ENCODE peak calls at places on chromosomes 6 and 20, in five cellular contexts. L is transverse colon, E is left lung, X is GM23338, F is fibroblast of lung. K is an unnamed sample.

GRCh38 chr6:10511477-10511876 is 9.7 kb upstream of the GCNT2 start:
- DNase-seq in L (no peak), E (no peak), X (no peak), F (peak; percentile 37), K (peak; percentile 55)

GRCh38 chr6:134111062-134111677 is 58.7 kb upstream of the SLC2A12 start:
- DNase-seq in L (peak; percentile 30), E (no peak), X (peak; percentile 88), F (peak; percentile 45), K (peak; percentile 26)

GRCh38 chr6:169445661-169446581 is 192.3 kb upstream of the THBS2 start:
- DNase-seq in L (peak; percentile 48), E (no peak), X (peak; percentile 11), F (no peak), K (no peak)

GRCh38 chr6:115896538-115897129 is 164.1 kb downstream of the FRK start:
- DNase-seq in L (no peak), E (no peak), X (peak; percentile 51), F (peak; percentile 16), K (no peak)

GRCh38 chr6:169832247-169832948 is 81.0 kb downstream of the ERMARD start:
- DNase-seq in L (no peak), E (no peak), X (no peak), F (no peak), K (no peak)

GRCh38 chr6:80457044-80457933 is 350.8 kb downstream of the BCKDHB start:
- DNase-seq in L (peak; percentile 17), E (peak; percentile 65), X (no peak), F (peak; percentile 97), K (peak; percentile 44)

GRCh38 chr6:21003780-21004541 is 469.7 kb downstream of the CDKAL1 start:
- DNase-seq in L (no peak), E (no peak), X (peak; percentile 9), F (peak; percentile 82), K (no peak)

GRCh38 chr6:5300206-5300764 is 39.0 kb downstream of the FARS2 start:
- DNase-seq in L (no peak), E (no peak), X (no peak), F (no peak), K (no peak)

GRCh38 chr6:3393796-3394195 is 63.1 kb downstream of the SLC22A23 start:
- DNase-seq in L (no peak), E (no peak), X (no peak), F (no peak), K (no peak)

GRCh38 chr6:9487128-9487527 is 927.7 kb downstream of the TFAP2A start:
- DNase-seq in L (no peak), E (no peak), X (no peak), F (no peak), K (no peak)

GRCh38 chr6:100664274-100665040 is 199.7 kb upstream of the SIM1 start:
- DNase-seq in L (no peak), E (no peak), X (peak; percentile 66), F (peak; percentile 33), K (no peak)

GRCh38 chr6:24940311-24940917 is 4.7 kb upstream of the RIPOR2 start:
- DNase-seq in L (no peak), E (no peak), X (no peak), F (no peak), K (no peak)

GRCh38 chr20:11924923-11925322 is 7.2 kb downstream of the BTBD3 start:
- DNase-seq in L (no peak), E (no peak), X (no peak), F (no peak), K (no peak)

GRCh38 chr6:41781302-41781711 is 725 bp downstream of the PRICKLE4 start:
- DNase-seq in L (peak; percentile 63), E (peak; percentile 73), X (no peak), F (no peak), K (no peak)

GRCh38 chr6:159916752-159917151 is 26.0 kb downstream of the MAS1 start:
- DNase-seq in L (no peak), E (no peak), X (no peak), F (no peak), K (no peak)

GRCh38 chr20:58891076-58891685 is 38.7 kb downstream of the GNAS start:
- DNase-seq in L (peak; percentile 86), E (peak; percentile 84), X (peak; percentile 63), F (peak; percentile 69), K (peak; percentile 83)

GRCh38 chr6:33000053-33000452 is 9.3 kb downstream of the HLA-DOA start:
- DNase-seq in L (no peak), E (no peak), X (peak; percentile 93), F (no peak), K (no peak)

GRCh38 chr6:93417421-93417996 is 1.9 kb downstream of the EPHA7 start:
- DNase-seq in L (no peak), E (no peak), X (no peak), F (peak; percentile 27), K (peak; percentile 15)

GRCh38 chr6:163394659-163395058 is 19.9 kb upstream of the QKI start:
- DNase-seq in L (no peak), E (no peak), X (no peak), F (no peak), K (no peak)

GRCh38 chr20:50085481-50086365 is 27.2 kb downstream of the UBE2V1 start:
- DNase-seq in L (peak; percentile 30), E (peak; percentile 55), X (peak; percentile 90), F (peak; percentile 58), K (peak; percentile 46)

GRCh38 chr6:161215193-161215592 is 58.7 kb downstream of the AGPAT4 start:
- DNase-seq in L (no peak), E (no peak), X (no peak), F (peak; percentile 99), K (no peak)

GRCh38 chr6:150413198-150413597 is 44.4 kb downstream of the IYD start:
- DNase-seq in L (no peak), E (no peak), X (no peak), F (no peak), K (no peak)

GRCh38 chr6:155832596-155832995 is 377.0 kb upstream of the NOX3 start:
- DNase-seq in L (no peak), E (no peak), X (peak; percentile 17), F (peak; percentile 79), K (no peak)

DNA sequence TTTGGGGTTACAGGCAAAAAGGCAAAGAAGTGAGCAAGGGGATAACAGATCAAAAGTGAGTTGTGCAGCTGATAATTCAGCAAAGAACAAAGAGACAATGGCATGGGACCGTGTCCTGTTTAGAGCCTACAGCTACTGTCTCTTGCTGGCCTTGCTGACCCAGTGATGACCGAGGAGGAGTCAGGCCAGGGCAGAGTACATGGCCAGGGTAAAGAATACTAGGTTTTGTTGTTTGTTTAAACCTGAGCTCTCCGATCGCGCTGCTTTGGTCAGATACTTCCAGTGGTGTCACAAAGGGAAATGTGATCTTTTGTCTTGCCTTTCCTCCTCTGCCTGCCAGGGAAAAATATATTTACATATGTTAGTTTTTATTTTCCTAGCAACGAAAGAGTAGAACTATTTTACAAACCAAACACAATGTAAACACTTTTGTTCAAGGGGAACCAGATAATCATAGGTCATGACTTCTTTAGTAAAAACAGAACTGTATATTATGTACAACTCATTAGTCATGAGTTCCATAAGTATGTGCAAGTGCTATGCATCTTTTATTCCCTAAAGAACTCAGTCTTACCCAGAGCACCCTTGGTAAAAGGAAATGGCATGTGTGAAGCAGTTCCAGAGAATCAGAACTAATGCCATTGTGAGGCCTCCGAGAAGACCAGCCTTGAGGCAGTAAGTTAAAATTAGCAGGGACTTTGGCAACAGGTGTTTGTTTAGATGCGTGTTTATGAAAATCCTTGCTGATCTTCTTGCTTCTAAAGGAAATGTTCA is 204.4 kb downstream of the NKAIN2 start:
- DNase-seq in L (no peak), E (no peak), X (peak; percentile 17), F (no peak), K (no peak)
- H3K4me1 ChIP-seq in L (no peaks in the 10 kb centered on the region), E (no peaks in the 10 kb centered on the region), X (no peaks in the 10 kb centered on the region), F (no peaks in the 10 kb centered on the region), K (no peaks in the 10 kb centered on the region)

DNA sequence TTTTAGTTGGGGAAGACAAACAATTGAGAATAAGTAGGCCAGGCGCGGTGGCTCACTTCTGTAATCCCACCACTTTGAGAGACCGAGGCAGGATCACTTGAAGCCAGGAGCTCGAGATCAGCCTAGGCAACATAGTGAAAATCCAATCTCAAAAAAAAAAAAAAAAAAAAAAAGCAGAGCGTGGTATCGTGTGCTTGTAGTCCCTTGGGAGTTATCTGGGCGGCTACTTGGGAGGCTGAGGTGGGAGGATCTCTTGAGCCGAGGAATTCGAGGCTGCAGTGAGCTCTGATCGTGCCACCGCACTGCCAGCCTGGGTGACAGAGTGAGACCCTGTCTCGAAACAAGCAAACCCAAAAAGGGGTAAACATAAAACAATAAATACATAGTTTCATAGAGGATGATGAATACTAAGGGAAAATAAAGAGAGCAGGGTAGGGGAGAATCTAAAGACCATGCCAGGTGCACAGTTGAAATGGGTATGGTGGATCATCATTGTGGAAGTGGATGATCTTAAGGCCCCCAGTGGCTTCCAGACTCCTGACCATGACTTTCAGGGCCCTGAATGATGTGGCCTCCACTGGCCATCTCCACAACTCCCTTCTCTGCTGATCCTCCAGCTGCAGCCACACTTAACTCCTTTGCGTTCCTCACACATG is 947 bp downstream of the POFUT1 start:
- DNase-seq in L (no peak), E (no peak), X (no peak), F (no peak), K (no peak)
- H3K27ac ChIP-seq in L (peak overlapping the region; percentile 83), E (no peak overlapping the region), X (no peak overlapping the region), F (peak overlapping the region; percentile 73), K (peak overlapping the region; percentile 88)

DNA sequence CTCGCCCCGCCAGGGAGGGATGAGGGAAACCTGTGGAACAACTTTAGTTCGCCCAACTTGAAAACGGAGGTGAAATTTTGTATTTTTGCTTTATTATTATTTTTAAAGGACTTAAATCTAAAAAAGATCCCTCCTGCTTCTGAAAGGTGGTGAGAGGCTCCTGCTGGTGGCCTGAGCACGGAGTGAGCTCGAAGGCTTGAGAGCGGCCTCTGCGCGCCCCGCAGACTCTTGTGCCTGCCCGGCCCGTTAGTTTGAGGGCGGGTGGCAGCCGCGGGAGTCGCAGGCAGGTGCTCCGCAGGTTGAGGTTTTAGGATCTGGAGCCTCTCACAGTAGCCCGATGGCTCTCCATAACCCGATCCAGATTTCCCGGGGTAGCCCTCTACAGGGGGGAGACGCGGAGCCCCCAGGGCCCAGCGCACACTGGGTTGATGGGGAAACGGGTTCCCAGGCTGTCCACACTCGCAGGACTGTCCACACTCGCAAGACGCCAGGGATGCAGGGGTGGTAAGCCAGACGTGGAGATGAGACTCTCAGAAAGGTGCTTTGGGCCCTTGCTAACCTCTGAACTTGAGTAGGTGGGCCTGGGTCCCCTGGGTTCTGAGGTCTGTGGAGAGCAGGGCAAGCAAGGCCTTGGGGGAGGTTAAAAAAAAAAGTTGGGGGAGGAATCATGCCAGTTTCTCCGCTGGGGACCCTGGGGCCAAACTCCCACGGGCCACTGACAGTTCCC is 46.3 kb upstream of the SUPT3H start:
- DNase-seq in L (peak; percentile 31), E (no peak), X (peak; percentile 64), F (peak; percentile 50), K (peak; percentile 19)
- TF ChIP-seq CTCF in L (no peak), E (no peak), X (no peak), F (peak; percentile 4), K (no peak)

GRCh38 chr20:366719-367485 is 13.7 kb upstream of the TRIB3 start:
- DNase-seq in L (no peak), E (no peak), X (no peak), F (no peak), K (no peak)
- H3K4me1 ChIP-seq in L (peaks cover 2% of the 10 kb centered on the region), E (peaks cover 13% of the 10 kb centered on the region), X (no peaks in the 10 kb centered on the region), F (peaks cover 4% of the 10 kb centered on the region), K (no peaks in the 10 kb centered on the region)